ENCODE peak calls at places on chromosomes 11 and 22, in eight cellular contexts. X, S, T, J, P, U, Y and L are unnamed samples.
A peak's percentile ranks its signal among the peaks of the same experiment; 100 is the strongest.

GRCh38 chr11:120135838-120136237 is 2.1 kb downstream of the TRIM29 start:
- DNase-seq in P (no peak), J (no peak), T (no peak), Y (no peak), X (no peak), S (no peak), U (no peak), L (no peak)

GRCh38 chr11:1204381-1205101 is 18.3 kb upstream of the MUC5B start:
- DNase-seq in T (no peak), U (peak; percentile 24), J (no peak), P (no peak), S (no peak), Y (peak; percentile 45), X (no peak), L (no peak)

GRCh38 chr11:122656073-122656630 is 630 bp downstream of the UBASH3B start:
- DNase-seq in J (no peak), P (peak; percentile 59), T (no peak), X (peak; percentile 49), U (peak; percentile 69), Y (peak; percentile 65), S (peak; percentile 65), L (no peak)

GRCh38 chr22:38901111-38901641 is 29.2 kb upstream of the CBX6 start:
- DNase-seq in Y (no peak), T (no peak), X (no peak), J (no peak), S (no peak), P (no peak), U (no peak), L (no peak)

GRCh38 chr11:85680897-85681296 is 5.1 kb downstream of the CCDC89 start:
- DNase-seq in S (no peak), J (no peak), Y (no peak), U (no peak), T (no peak), X (no peak), P (no peak), L (no peak)

GRCh38 chr11:10514713-10515112 is 26.3 kb downstream of the RNF141 start:
- DNase-seq in J (no peak), S (no peak), Y (no peak), P (peak; percentile 34), U (no peak), X (no peak), T (no peak), L (no peak)

GRCh38 chr22:44304354-44304753 is 8.4 kb downstream of the SHISAL1 start:
- DNase-seq in P (peak; percentile 56), U (no peak), J (no peak), Y (no peak), S (peak; percentile 11), X (no peak), T (no peak), L (no peak)

GRCh38 chr11:114163231-114163631 is 103.7 kb downstream of the ZBTB16 start:
- DNase-seq in Y (no peak), U (no peak), X (no peak), S (peak; percentile 59), P (peak; percentile 68), J (no peak), T (no peak), L (peak; percentile 31)

GRCh38 chr11:47916361-47916841 is 64.0 kb upstream of the PTPRJ start:
- DNase-seq in Y (no peak), X (no peak), S (no peak), J (no peak), P (peak; percentile 21), U (peak; percentile 75), T (no peak), L (no peak)

GRCh38 chr22:49368976-49369725 is 458.5 kb downstream of the BRD1 start:
- DNase-seq in S (no peak), U (peak; percentile 59), T (no peak), X (no peak), J (no peak), P (no peak), Y (no peak), L (no peak)

GRCh38 chr11:36376888-36377758 is 81.0 kb downstream of the PRR5L start:
- DNase-seq in J (peak; percentile 56), T (no peak), P (peak; percentile 45), U (peak; percentile 38), Y (peak; percentile 69), S (no peak), X (peak; percentile 59), L (no peak)

GRCh38 chr22:18078329-18079041 is 695 bp downstream of the PEX26 start:
- DNase-seq in U (peak; percentile 40), T (no peak), X (peak; percentile 33), J (no peak), Y (peak; percentile 74), S (peak; percentile 45), P (peak; percentile 40), L (no peak)

GRCh38 chr11:11871991-11872401 is 30.2 kb downstream of the USP47 start:
- DNase-seq in Y (no peak), X (no peak), J (no peak), S (no peak), U (no peak), T (no peak), P (no peak), L (no peak)

GRCh38 chr11:129375731-129376657 is at the start of gene BARX2:
- DNase-seq in J (no peak), T (peak; percentile 35), U (peak; percentile 88), P (peak; percentile 40), Y (peak; percentile 62), X (no peak), S (peak; percentile 86), L (peak; percentile 16)

GRCh38 chr11:31676280-31676982 is 134.7 kb downstream of the PAX6 start:
- DNase-seq in T (no peak), Y (no peak), U (no peak), P (no peak), J (no peak), X (no peak), S (no peak), L (no peak)

DNA sequence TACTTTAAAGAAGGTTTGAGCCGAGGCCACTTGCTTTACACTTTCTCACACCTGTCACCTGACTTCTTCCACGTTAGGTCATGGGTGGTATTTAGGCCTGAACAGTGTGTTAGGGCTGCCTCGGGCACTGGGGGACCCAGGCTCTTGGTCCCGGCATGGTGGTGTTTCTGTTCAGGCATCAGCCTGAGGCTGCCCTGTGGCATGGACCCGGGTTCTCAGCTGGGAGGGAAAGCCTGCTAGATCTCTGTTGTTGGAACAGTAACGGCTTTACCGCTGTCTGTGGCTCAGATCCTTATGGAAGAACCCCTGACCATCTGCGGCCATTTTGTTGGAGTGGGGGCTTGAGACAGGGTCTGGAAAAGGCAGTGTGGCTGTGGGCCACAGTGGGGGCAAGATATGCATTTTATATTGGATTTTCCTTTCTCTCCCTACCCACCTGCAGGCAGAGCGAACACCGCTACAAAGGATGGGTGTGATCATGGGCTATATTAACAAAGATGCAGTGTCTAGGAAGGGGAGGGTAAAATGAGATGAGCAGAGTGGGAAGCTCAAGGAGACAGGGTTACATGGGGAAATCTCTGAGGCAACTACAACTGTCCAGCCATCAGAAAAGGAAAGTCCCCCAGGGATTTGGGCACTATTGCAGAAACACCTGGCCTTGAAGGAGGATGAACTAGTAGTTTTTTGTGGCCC is 1.6 kb upstream of the KCNJ11 start:
- DNase-seq in X (no peak), Y (no peak), U (no peak), J (no peak), T (no peak), P (no peak), S (no peak), L (no peak)
- H3K4me3 ChIP-seq in X (peak overlapping the region; percentile 75), Y (no peak overlapping the region), U (peak overlapping the region; percentile 72), J (peak overlapping the region; percentile 9), T (peak overlapping the region; percentile 57), P (no peak overlapping the region), S (no peak overlapping the region), L (no peak overlapping the region)

GRCh38 chr11:13947379-13947778 is 15.1 kb upstream of the SPON1 start:
- DNase-seq in X (no peak), U (no peak), Y (no peak), S (no peak), J (no peak), T (no peak), P (no peak), L (no peak)
- TF ChIP-seq CTCF in X (no peak), U (no peak), Y (no peak), S (no peak), J (no peak), T (no peak), P (no peak), L (no peak)

GRCh38 chr22:37051629-37052385 is at the start of gene KCTD17:
- DNase-seq in U (peak; percentile 67), X (peak; percentile 61), Y (peak; percentile 76), J (no peak), T (no peak), S (peak; percentile 58), P (peak; percentile 60), L (no peak)

GRCh38 chr22:37053310-37054077 is 2.0 kb downstream of the KCTD17 start:
- DNase-seq in T (no peak), S (no peak), X (no peak), Y (no peak), U (no peak), J (no peak), P (peak; percentile 32), L (no peak)

GRCh38 chr22:37052386-37053309 is 1.1 kb downstream of the KCTD17 start:
- DNase-seq in X (no peak), T (no peak), Y (peak; percentile 56), P (no peak), U (no peak), J (no peak), S (no peak), L (no peak)

GRCh38 chr22:37049224-37049623 is 2.3 kb upstream of the KCTD17 start:
- DNase-seq in Y (no peak), J (no peak), P (no peak), X (no peak), T (no peak), S (no peak), U (no peak), L (no peak)

DNA sequence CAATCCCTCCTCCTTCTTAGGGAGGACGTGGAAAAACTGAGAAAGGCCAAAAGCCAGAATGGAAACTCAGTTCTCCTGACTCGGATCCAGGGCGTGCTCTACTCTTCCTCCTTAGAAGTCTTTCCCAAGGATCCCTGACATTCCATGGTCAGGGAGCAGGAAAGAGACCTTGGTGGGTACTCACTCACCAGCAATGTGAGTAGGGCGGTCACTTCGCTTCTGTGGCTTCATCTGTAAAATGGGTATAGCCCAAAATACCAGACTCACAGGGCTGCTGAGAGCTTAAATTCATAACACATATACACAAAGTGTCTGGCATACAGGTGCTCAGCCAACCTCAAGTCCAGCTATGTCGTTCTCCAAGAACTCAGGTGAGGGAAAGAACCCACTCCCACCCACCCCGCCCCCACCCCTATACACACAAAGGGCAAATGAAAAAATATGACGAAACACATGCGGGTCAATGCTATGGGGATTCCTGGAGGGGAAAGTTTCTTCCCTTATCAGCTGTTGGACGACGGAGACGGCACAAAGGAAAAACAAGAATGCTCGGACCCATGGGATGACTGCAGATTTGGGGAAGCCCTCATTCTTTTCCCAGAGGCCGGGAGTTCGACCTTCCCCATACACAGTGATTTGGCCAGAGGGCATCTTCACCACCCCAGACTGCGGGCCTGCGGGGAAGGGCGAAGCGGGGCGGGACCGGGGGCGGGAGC is 471 bp upstream of the KCTD17 start:
- DNase-seq in P (no peak), S (no peak), Y (no peak), U (no peak), X (no peak), J (no peak), T (no peak), L (no peak)
- H3K4me3 ChIP-seq in P (peak overlapping the region; percentile 49), S (peak overlapping the region; percentile 76), Y (peak overlapping the region; percentile 58), U (peak overlapping the region; percentile 56), X (peak overlapping the region; percentile 65), J (peak overlapping the region; percentile 62), T (peak overlapping the region; percentile 45), L (peak overlapping the region; percentile 73)

DNA sequence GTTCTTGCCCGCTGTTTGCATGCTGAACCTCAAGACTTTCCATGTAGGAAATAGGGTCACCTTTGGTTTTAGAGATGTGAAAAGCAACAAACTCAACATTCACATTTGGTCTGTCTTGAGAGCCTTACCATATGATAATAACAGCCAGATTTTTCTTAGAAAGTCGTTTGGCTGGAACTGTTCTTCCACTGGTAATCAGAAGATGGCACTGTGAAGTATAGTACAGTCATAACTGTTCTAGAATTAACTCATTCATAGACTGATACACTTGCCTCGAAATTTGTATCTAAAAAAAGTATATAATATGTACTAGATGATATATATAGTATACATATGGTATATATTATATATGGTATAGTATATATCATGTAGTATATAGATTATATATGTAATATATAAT is 12.3 kb downstream of the LUZP2 start:
- DNase-seq in J (no peak), X (no peak), T (no peak), Y (no peak), P (no peak), S (peak; percentile 44), U (no peak), L (no peak)
- TF ChIP-seq CTCF in J (no peak), X (no peak), T (peak; percentile 22), Y (no peak), P (no peak), S (peak; percentile 55), U (peak; percentile 19), L (peak; percentile 27)